ENCODE peak calls at places on chromosomes 1 and 21, in ten cellular contexts. One of them, this sample, is unnamed.

GRCh38 chr1:65009176-65009575 is 42.8 kb upstream of the JAK1 start:
- DNase-seq in endothelial cell: no peak
- DNase-seq in retinal pigment epithelial cell: no peak
- DNase-seq in A549: no peak
- DNase-seq in HEK293T: no peak
- DNase-seq in NT2/D1: no peak
- DNase-seq in stimulated activated CD4-positive, alpha-beta T cell treated with anti-CD3 and anti-CD28 coated beads, Interleukin-2, amount 100 ng/mL, for 48 hours: no peak
- DNase-seq in memory B cell: no peak
- DNase-seq in AG10803: no peak
- DNase-seq in psoas muscle: no peak
- DNase-seq in this sample: no peak

GRCh38 chr1:167640051-167640450 is 10.0 kb downstream of the RCSD1 start:
- DNase-seq in retinal pigment epithelial cell: no peak
- DNase-seq in psoas muscle: no peak
- DNase-seq in A549: no peak
- DNase-seq in NT2/D1: no peak
- DNase-seq in AG10803: no peak
- DNase-seq in memory B cell: no peak
- DNase-seq in endothelial cell: no peak
- DNase-seq in stimulated activated CD4-positive, alpha-beta T cell treated with anti-CD3 and anti-CD28 coated beads, Interleukin-2, amount 100 ng/mL, for 48 hours: no peak
- DNase-seq in HEK293T: no peak
- DNase-seq in this sample: no peak

GRCh38 chr21:22278366-22278765 is 1280.2 kb downstream of the NCAM2 start:
- DNase-seq in memory B cell: no peak
- DNase-seq in A549: no peak
- DNase-seq in HEK293T: no peak
- DNase-seq in stimulated activated CD4-positive, alpha-beta T cell treated with anti-CD3 and anti-CD28 coated beads, Interleukin-2, amount 100 ng/mL, for 48 hours: no peak
- DNase-seq in psoas muscle: no peak
- DNase-seq in AG10803: no peak
- DNase-seq in NT2/D1: no peak
- DNase-seq in endothelial cell: no peak
- DNase-seq in retinal pigment epithelial cell: no peak
- DNase-seq in this sample: no peak

GRCh38 chr1:33162141-33162540 is 19.7 kb downstream of the TRIM62 start:
- DNase-seq in AG10803: no peak
- DNase-seq in psoas muscle: no peak
- DNase-seq in A549: no peak
- DNase-seq in HEK293T: no peak
- DNase-seq in NT2/D1: no peak
- DNase-seq in memory B cell: no peak
- DNase-seq in endothelial cell: no peak
- DNase-seq in retinal pigment epithelial cell: no peak
- DNase-seq in stimulated activated CD4-positive, alpha-beta T cell treated with anti-CD3 and anti-CD28 coated beads, Interleukin-2, amount 100 ng/mL, for 48 hours: no peak
- DNase-seq in this sample: no peak

GRCh38 chr1:214660190-214660589 is 57.2 kb downstream of the CENPF start:
- DNase-seq in stimulated activated CD4-positive, alpha-beta T cell treated with anti-CD3 and anti-CD28 coated beads, Interleukin-2, amount 100 ng/mL, for 48 hours: no peak
- DNase-seq in NT2/D1: no peak
- DNase-seq in HEK293T: no peak
- DNase-seq in memory B cell: no peak
- DNase-seq in AG10803: no peak
- DNase-seq in retinal pigment epithelial cell: no peak
- DNase-seq in endothelial cell: no peak
- DNase-seq in psoas muscle: no peak
- DNase-seq in A549: no peak
- DNase-seq in this sample: no peak

GRCh38 chr1:36857761-36858160 is 176.6 kb downstream of the GRIK3 start:
- DNase-seq in endothelial cell: no peak
- DNase-seq in NT2/D1: peak; percentile 47
- DNase-seq in retinal pigment epithelial cell: no peak
- DNase-seq in AG10803: no peak
- DNase-seq in A549: no peak
- DNase-seq in stimulated activated CD4-positive, alpha-beta T cell treated with anti-CD3 and anti-CD28 coated beads, Interleukin-2, amount 100 ng/mL, for 48 hours: no peak
- DNase-seq in HEK293T: no peak
- DNase-seq in memory B cell: no peak
- DNase-seq in psoas muscle: peak; percentile 12
- DNase-seq in this sample: peak; percentile 28

GRCh38 chr1:197806718-197807117 is 31.4 kb upstream of the DENND1B start:
- DNase-seq in NT2/D1: no peak
- DNase-seq in endothelial cell: no peak
- DNase-seq in HEK293T: no peak
- DNase-seq in retinal pigment epithelial cell: no peak
- DNase-seq in A549: no peak
- DNase-seq in AG10803: no peak
- DNase-seq in psoas muscle: no peak
- DNase-seq in memory B cell: no peak
- DNase-seq in stimulated activated CD4-positive, alpha-beta T cell treated with anti-CD3 and anti-CD28 coated beads, Interleukin-2, amount 100 ng/mL, for 48 hours: no peak
- DNase-seq in this sample: no peak

GRCh38 chr1:80656628-80657019 is 1144.1 kb upstream of the ADGRL2 start:
- DNase-seq in HEK293T: no peak
- DNase-seq in retinal pigment epithelial cell: no peak
- DNase-seq in endothelial cell: no peak
- DNase-seq in A549: peak; percentile 48
- DNase-seq in stimulated activated CD4-positive, alpha-beta T cell treated with anti-CD3 and anti-CD28 coated beads, Interleukin-2, amount 100 ng/mL, for 48 hours: no peak
- DNase-seq in NT2/D1: no peak
- DNase-seq in AG10803: no peak
- DNase-seq in psoas muscle: no peak
- DNase-seq in memory B cell: no peak
- DNase-seq in this sample: peak; percentile 47

GRCh38 chr1:203627819-203628184 is 1.2 kb downstream of the ATP2B4 start:
- DNase-seq in memory B cell: no peak
- DNase-seq in retinal pigment epithelial cell: no peak
- DNase-seq in NT2/D1: no peak
- DNase-seq in A549: no peak
- DNase-seq in psoas muscle: no peak
- DNase-seq in endothelial cell: no peak
- DNase-seq in HEK293T: no peak
- DNase-seq in AG10803: peak; percentile 57
- DNase-seq in stimulated activated CD4-positive, alpha-beta T cell treated with anti-CD3 and anti-CD28 coated beads, Interleukin-2, amount 100 ng/mL, for 48 hours: no peak
- DNase-seq in this sample: peak; percentile 43

GRCh38 chr1:85616736-85617135 is 36.2 kb downstream of the CCN1 start:
- DNase-seq in retinal pigment epithelial cell: no peak
- DNase-seq in HEK293T: no peak
- DNase-seq in A549: no peak
- DNase-seq in psoas muscle: no peak
- DNase-seq in memory B cell: no peak
- DNase-seq in AG10803: no peak
- DNase-seq in endothelial cell: no peak
- DNase-seq in stimulated activated CD4-positive, alpha-beta T cell treated with anti-CD3 and anti-CD28 coated beads, Interleukin-2, amount 100 ng/mL, for 48 hours: no peak
- DNase-seq in NT2/D1: no peak
- DNase-seq in this sample: no peak

GRCh38 chr1:33191731-33192275 is 10.0 kb upstream of the TRIM62 start:
- DNase-seq in memory B cell: no peak
- DNase-seq in retinal pigment epithelial cell: no peak
- DNase-seq in A549: no peak
- DNase-seq in HEK293T: no peak
- DNase-seq in NT2/D1: no peak
- DNase-seq in stimulated activated CD4-positive, alpha-beta T cell treated with anti-CD3 and anti-CD28 coated beads, Interleukin-2, amount 100 ng/mL, for 48 hours: no peak
- DNase-seq in psoas muscle: no peak
- DNase-seq in endothelial cell: no peak
- DNase-seq in AG10803: no peak
- DNase-seq in this sample: no peak

GRCh38 chr1:61386323-61386722 is 304.0 kb downstream of the NFIA start:
- DNase-seq in NT2/D1: no peak
- DNase-seq in retinal pigment epithelial cell: no peak
- DNase-seq in memory B cell: no peak
- DNase-seq in psoas muscle: no peak
- DNase-seq in A549: no peak
- DNase-seq in stimulated activated CD4-positive, alpha-beta T cell treated with anti-CD3 and anti-CD28 coated beads, Interleukin-2, amount 100 ng/mL, for 48 hours: no peak
- DNase-seq in HEK293T: no peak
- DNase-seq in endothelial cell: no peak
- DNase-seq in AG10803: no peak
- DNase-seq in this sample: no peak

GRCh38 chr1:227869851-227870305 is 54.4 kb downstream of the PRSS38 start:
- DNase-seq in stimulated activated CD4-positive, alpha-beta T cell treated with anti-CD3 and anti-CD28 coated beads, Interleukin-2, amount 100 ng/mL, for 48 hours: no peak
- DNase-seq in memory B cell: no peak
- DNase-seq in AG10803: peak; percentile 91
- DNase-seq in psoas muscle: peak; percentile 37
- DNase-seq in HEK293T: peak; percentile 5
- DNase-seq in NT2/D1: no peak
- DNase-seq in retinal pigment epithelial cell: no peak
- DNase-seq in endothelial cell: no peak
- DNase-seq in A549: no peak
- DNase-seq in this sample: no peak

GRCh38 chr1:5865774-5866173 is 126.5 kb downstream of the NPHP4 start:
- DNase-seq in retinal pigment epithelial cell: no peak
- DNase-seq in A549: no peak
- DNase-seq in endothelial cell: no peak
- DNase-seq in stimulated activated CD4-positive, alpha-beta T cell treated with anti-CD3 and anti-CD28 coated beads, Interleukin-2, amount 100 ng/mL, for 48 hours: no peak
- DNase-seq in memory B cell: no peak
- DNase-seq in HEK293T: no peak
- DNase-seq in AG10803: no peak
- DNase-seq in psoas muscle: no peak
- DNase-seq in NT2/D1: no peak
- DNase-seq in this sample: no peak

GRCh38 chr1:164780863-164781262 is 221.9 kb downstream of the PBX1 start:
- DNase-seq in memory B cell: no peak
- DNase-seq in endothelial cell: no peak
- DNase-seq in stimulated activated CD4-positive, alpha-beta T cell treated with anti-CD3 and anti-CD28 coated beads, Interleukin-2, amount 100 ng/mL, for 48 hours: no peak
- DNase-seq in AG10803: peak; percentile 91
- DNase-seq in retinal pigment epithelial cell: peak; percentile 47
- DNase-seq in A549: no peak
- DNase-seq in NT2/D1: no peak
- DNase-seq in psoas muscle: peak; percentile 82
- DNase-seq in HEK293T: no peak
- DNase-seq in this sample: peak; percentile 36

GRCh38 chr21:17513214-17514123 is 626 bp downstream of the CXADR start:
- DNase-seq in memory B cell: peak; percentile 15
- DNase-seq in stimulated activated CD4-positive, alpha-beta T cell treated with anti-CD3 and anti-CD28 coated beads, Interleukin-2, amount 100 ng/mL, for 48 hours: peak; percentile 5
- DNase-seq in AG10803: no peak
- DNase-seq in HEK293T: peak; percentile 49
- DNase-seq in A549: peak; percentile 21
- DNase-seq in retinal pigment epithelial cell: no peak
- DNase-seq in endothelial cell: peak; percentile 37
- DNase-seq in NT2/D1: no peak
- DNase-seq in psoas muscle: no peak
- DNase-seq in this sample: peak; percentile 60

This sample was measured in hepatocyte.